ENCODE peak calls at places on chromosomes 2 and 18, in seven cellular contexts. K, E, H, Z, C, T and Y are unnamed samples.

GRCh38 chr2:181674466-181674865 is 5.9 kb downstream of the NEUROD1 start:
- DNase-seq in K (no peak), E (no peak), H (no peak), Z (no peak), C (no peak), T (no peak), Y (no peak)

GRCh38 chr2:119360423-119360966 is 6.1 kb downstream of the C2orf76 start:
- DNase-seq in K (no peak), E (no peak), H (no peak), Z (no peak), C (no peak), T (no peak), Y (no peak)

GRCh38 chr18:10049721-10050120 is 135.9 kb downstream of the VAPA start:
- DNase-seq in K (no peak), E (no peak), H (no peak), Z (no peak), C (no peak), T (no peak), Y (no peak)

GRCh38 chr2:236781933-236782788 is 212.5 kb downstream of the ACKR3 start:
- DNase-seq in K (no peak), E (no peak), H (no peak), Z (no peak), C (no peak), T (no peak), Y (no peak)

GRCh38 chr2:155223781-155224406 is 525.4 kb downstream of the KCNJ3 start:
- DNase-seq in K (peak), E (peak), H (no peak), Z (peak), C (no peak), T (no peak), Y (no peak)

GRCh38 chr2:69931832-69932595 is 17.1 kb downstream of the MXD1 start:
- DNase-seq in K (no peak), E (no peak), H (no peak), Z (no peak), C (no peak), T (no peak), Y (no peak)

GRCh38 chr2:171787333-171788072 is 100.2 kb downstream of the DYNC1I2 start:
- DNase-seq in K (no peak), E (no peak), H (peak), Z (peak), C (no peak), T (no peak), Y (no peak)

GRCh38 chr2:206736935-206737334 is 18.7 kb upstream of the DYTN start:
- DNase-seq in K (no peak), E (no peak), H (no peak), Z (no peak), C (no peak), T (no peak), Y (no peak)

GRCh38 chr2:206642075-206643025 is at the start of gene FAM237A:
- DNase-seq in K (peak), E (peak), H (peak), Z (peak), C (peak), T (no peak), Y (no peak)

GRCh38 chr2:26173596-26174482 is 951 bp downstream of the GAREM2 start:
- DNase-seq in K (no peak), E (peak), H (no peak), Z (no peak), C (no peak), T (no peak), Y (no peak)

GRCh38 chr2:29010946-29011649 is 30.0 kb downstream of the TOGARAM2 start:
- DNase-seq in K (no peak), E (no peak), H (peak), Z (no peak), C (no peak), T (no peak), Y (no peak)

GRCh38 chr18:52175406-52175805 is 164.6 kb upstream of the DCC start:
- DNase-seq in K (no peak), E (no peak), H (no peak), Z (no peak), C (no peak), T (no peak), Y (no peak)

GRCh38 chr18:61282926-61283325 is 50.3 kb upstream of the CDH20 start:
- DNase-seq in K (no peak), E (no peak), H (no peak), Z (no peak), C (no peak), T (no peak), Y (no peak)

GRCh38 chr2:138827426-138828054 is 47.4 kb upstream of the NXPH2 start:
- DNase-seq in K (peak), E (peak), H (peak), Z (peak), C (no peak), T (peak), Y (no peak)

GRCh38 chr2:218745559-218746469 is 35.2 kb downstream of the TTLL4 start:
- DNase-seq in K (no peak), E (no peak), H (no peak), Z (peak), C (no peak), T (no peak), Y (no peak)

GRCh38 chr2:51921076-51921475 is 889.1 kb upstream of the NRXN1 start:
- DNase-seq in K (no peak), E (no peak), H (no peak), Z (no peak), C (no peak), T (no peak), Y (no peak)
- TF ChIP-seq TAF1 in K (no peak), E (no peak), H (no peak), Z (no peak), C (no peak), T (no peak), Y (no peak)

DNA sequence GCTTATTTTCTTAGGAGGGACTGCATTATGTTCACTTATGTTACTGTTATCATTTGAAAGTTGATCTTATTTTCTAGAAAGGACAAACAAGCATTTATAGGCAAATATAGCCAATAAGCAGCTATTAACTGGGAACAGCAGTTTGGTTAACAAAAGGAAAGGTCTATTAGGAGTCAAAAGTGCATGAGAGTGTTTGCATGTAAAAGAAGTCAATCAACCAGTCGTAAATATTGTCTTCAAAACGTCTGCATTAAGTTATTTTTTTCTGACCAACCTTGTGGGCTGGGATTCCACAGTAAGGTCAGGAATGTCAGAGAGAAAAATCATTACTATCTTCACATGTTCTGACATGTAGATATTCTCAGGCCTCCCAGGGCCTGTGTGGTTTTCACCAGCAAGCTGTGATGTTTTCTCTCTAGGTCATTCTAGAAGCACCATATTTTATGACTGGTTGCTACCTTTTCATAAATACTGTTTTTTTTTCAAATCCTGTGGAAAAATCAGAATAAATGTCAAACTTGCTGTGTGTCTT is 922.5 kb downstream of the SUCLG1 start:
- DNase-seq in K (no peak), E (no peak), H (no peak), Z (no peak), C (no peak), T (no peak), Y (no peak)
- TF ChIP-seq TAF1 in K (no peak), E (no peak), H (no peak), Z (no peak), C (no peak), T (no peak), Y (no peak)

DNA sequence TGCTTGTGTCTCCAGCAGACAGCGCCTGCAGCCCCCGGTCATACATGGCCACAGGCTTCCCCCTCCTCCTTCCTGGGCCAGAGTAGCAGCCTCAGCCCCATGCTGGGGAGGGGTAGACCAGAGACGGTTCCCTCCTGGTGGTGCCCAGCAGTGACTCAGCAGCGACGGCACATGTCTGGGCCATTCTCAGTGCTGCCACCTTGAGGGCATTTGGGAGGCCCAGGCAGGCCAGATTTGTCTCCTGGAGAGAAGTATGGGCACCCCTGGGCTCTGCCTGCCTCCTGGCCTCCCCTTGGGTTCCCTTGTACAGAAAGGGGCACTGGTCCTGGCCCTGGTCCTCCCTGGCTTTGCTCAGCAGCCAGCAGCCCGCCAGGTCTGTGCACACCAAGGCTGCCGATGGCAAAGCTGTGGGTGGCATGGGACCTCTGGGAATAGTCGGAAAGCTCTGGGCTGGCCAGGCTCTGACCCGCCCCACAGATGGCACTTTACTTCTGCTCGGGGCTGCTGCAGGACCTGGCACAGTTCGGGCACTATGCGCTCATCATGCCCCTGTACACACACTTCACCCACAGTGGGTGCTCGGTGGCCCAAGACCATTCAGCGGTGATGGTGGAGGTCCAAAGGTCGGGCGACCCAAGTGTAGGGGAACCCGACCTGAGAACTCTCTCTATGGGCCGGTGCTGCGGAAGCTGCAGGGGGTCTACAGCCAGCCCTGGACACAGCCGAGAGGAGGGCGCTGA is 11.4 kb upstream of the ALPI start:
- DNase-seq in K (peak), E (peak), H (peak), Z (peak), C (peak), T (no peak), Y (peak)
- TF ChIP-seq TAF1 in K (no peak), E (no peak), H (no peak), Z (no peak), C (no peak), T (no peak), Y (no peak)

DNA sequence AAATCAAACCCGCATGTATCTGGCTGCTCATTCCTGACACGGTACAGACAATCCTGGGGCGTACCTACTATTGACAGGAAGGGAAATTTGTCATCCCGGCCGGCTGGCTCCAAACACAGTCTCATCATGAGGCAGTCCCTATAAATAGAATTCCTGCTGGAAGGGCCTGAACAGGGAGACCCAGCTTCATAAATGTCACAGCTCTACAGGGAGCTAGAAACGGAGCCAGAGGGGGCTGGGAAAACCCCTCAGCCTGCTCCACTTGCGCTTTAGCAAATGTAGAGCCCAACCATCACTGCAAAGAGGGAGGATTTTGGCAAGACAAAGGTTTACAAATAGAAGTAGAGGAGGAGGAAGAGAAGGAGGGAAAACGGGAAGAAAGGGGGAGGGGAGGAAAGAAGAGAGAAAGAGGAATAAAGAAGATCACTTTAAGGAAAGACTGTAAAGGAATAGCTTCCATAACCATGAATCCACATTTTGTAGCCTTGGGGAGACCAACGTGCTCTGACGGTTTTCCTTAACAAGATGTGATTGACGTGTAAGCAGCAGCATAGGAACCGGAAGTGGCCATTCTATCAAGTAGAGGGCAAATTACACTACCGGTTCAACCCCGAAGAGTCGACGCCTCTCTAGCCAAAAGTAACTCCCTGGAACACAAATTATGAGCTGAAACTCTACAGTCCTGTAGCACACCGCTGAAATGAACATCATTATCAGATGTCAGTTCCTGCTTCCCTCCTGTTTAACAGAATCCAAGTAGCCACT is 56.8 kb upstream of the TTN start:
- DNase-seq in K (no peak), E (no peak), H (no peak), Z (no peak), C (no peak), T (no peak), Y (no peak)
- TF ChIP-seq TAF1 in K (no peak), E (no peak), H (no peak), Z (no peak), C (no peak), T (no peak), Y (no peak)

GRCh38 chr18:4405965-4406364 is 49.1 kb downstream of the DLGAP1 start:
- DNase-seq in K (no peak), E (no peak), H (no peak), Z (no peak), C (no peak), T (no peak), Y (no peak)
- TF ChIP-seq TAF1 in K (no peak), E (no peak), H (no peak), Z (no peak), C (no peak), T (no peak), Y (no peak)

DNA sequence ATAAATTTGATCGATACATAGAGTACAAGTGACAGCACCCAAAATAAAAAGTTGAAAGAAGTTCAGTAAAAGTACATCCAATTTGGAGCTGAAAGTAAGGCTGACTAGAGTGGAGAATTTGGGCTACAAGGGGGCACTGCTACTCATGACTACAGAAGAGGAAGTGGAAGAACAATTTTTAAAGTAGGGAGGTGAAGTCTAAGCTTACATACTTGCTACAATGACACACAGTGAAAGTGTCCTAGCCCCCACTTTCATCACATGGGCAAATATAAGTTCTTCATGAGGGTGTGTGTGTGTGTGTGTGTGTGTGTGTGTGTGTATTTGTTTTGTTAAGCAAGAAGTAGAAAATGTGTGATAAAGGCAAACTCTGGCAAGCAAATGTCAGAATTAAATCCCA is 45.7 kb downstream of the MAP3K2 start:
- DNase-seq in K (no peak), E (no peak), H (no peak), Z (no peak), C (no peak), T (no peak), Y (no peak)
- TF ChIP-seq TAF1 in K (no peak), E (no peak), H (no peak), Z (no peak), C (no peak), T (no peak), Y (no peak)

GRCh38 chr2:108988076-108988795 is 784 bp downstream of the EDAR start:
- DNase-seq in K (no peak), E (no peak), H (no peak), Z (no peak), C (no peak), T (no peak), Y (no peak)
- TF ChIP-seq TAF1 in K (no peak), E (no peak), H (no peak), Z (no peak), C (no peak), T (no peak), Y (no peak)

DNA sequence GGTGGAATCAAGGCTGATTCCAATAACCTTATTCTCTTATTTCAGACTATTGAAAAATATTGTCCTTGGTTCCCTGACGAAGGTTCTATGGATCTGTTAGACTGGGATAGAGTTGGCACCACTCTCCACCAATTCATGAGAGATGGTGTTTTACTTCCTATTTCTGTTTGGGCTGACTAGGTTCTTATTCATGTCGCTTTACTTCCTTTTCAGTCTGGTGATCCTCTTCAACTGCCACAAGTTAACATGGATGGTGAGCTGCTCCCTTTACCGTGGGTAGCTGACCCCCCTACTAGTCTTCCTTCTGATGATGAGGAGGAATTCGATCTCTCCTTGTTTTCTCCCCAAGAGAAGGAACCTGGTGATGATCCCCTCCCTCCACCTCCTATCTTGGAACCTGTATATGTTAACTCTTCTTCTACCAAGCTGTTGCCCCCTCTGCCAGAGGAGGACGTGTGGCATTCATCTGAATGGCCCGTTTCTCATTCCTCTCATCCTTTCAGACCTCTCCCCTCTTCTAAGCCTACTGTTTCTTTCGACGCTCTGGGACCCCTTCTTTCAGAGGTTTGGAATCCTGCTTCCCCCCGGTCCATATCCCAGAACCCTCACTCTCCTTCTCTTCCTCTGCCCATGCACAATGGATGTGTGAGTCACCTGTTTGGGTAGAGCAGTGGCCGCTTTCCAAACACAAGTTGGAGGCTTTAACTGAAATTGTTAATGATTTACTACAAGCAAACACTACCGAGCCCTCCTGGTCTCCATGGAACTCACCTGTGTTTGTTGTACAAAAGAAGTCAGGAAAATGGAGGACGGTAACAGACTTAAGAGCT is 13.5 kb upstream of the CNOT11 start:
- DNase-seq in K (no peak), E (no peak), H (no peak), Z (peak), C (no peak), T (no peak), Y (no peak)
- TF ChIP-seq TAF1 in K (no peak), E (no peak), H (no peak), Z (peak), C (no peak), T (no peak), Y (no peak)

DNA sequence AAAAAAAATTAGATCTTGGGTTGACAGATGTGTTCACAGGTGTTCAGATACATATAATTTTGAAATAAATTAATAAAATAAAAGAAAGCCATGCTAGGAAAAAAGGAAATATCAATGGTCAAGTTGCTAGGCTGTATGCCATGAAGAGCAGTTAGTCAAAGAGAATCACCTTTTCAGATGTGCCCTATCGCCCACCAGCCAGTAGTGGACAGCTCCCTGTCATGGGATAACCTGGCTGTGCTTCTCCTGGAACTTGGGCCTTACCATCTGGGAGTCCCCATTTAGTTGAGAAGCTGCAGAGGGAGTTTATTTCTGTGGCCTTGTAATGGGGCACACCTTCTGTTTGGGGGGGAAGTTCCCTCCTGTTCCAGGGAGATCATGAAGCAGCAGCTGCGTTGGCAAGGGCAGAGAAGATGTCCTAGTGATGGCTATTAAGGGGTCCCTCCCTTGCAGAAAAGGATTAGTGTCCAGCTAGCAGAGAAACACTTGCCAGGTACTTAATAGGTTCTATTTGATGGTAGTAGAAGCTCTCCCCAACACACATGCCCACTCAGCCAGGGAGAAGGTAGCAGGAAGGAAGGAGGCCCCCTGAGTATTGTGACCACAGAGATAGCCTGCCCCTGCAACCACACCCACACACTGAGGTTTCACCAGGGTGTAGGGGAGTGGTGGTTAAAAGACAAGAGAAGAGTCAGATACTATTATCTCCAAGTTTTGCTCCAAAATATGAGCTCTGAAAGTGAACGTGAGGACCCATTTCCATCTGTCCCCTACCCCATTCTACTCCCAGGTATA is 117.7 kb downstream of the B3GNT2 start:
- DNase-seq in K (no peak), E (no peak), H (peak), Z (no peak), C (no peak), T (peak), Y (no peak)
- TF ChIP-seq TAF1 in K (peak), E (no peak), H (no peak), Z (no peak), C (no peak), T (no peak), Y (no peak)